ENCODE peak calls at places on chromosome 12, in four cellular contexts. I is fibroblast of pulmonary artery, Z is tibial nerve, M is mucosa of descending colon. Y is an unnamed sample.

GRCh38 chr12:2976581-2976996 is 17.4 kb downstream of the TEAD4 start:
- DNase-seq in M (no peak), Z (no peak), I (no peak), Y (no peak)

GRCh38 chr12:120737557-120738251 is 12.1 kb downstream of the ACADS start:
- DNase-seq in I (no peak), M (no peak), Z (no peak), Y (no peak)

GRCh38 chr12:5779401-5779800 is 165.7 kb downstream of the ANO2 start:
- DNase-seq in I (no peak), Z (no peak), M (no peak), Y (no peak)

GRCh38 chr12:51395283-51396230 is 4.4 kb upstream of the GALNT6 start:
- DNase-seq in Z (no peak), I (no peak), M (no peak), Y (no peak)

GRCh38 chr12:62700091-62700490 is 233.5 kb downstream of the MON2 start:
- DNase-seq in I (peak; percentile 34), M (no peak), Z (no peak), Y (no peak)

GRCh38 chr12:47744005-47744651 is 14.6 kb downstream of the RAPGEF3 start:
- DNase-seq in M (peak; percentile 88), Z (no peak), I (no peak), Y (no peak)

GRCh38 chr12:87813476-87814234 is 215.5 kb downstream of the C12orf50 start:
- DNase-seq in I (peak; percentile 54), Z (no peak), M (no peak), Y (no peak)

GRCh38 chr12:67422081-67422480 is 152.9 kb downstream of the CAND1 start:
- DNase-seq in M (no peak), I (no peak), Z (no peak), Y (no peak)

GRCh38 chr12:120290541-120291312 is 976 bp downstream of the RNU4-2 start:
- DNase-seq in I (no peak), M (peak; percentile 49), Z (no peak), Y (no peak)

GRCh38 chr12:101792046-101792931 is 38.5 kb downstream of the GNPTAB start:
- DNase-seq in I (no peak), Z (no peak), M (no peak), Y (no peak)

GRCh38 chr12:113260127-113260526 is 38.9 kb downstream of the TPCN1 start:
- DNase-seq in I (no peak), Z (no peak), M (no peak), Y (no peak)

GRCh38 chr12:92543359-92543758 is 159.4 kb upstream of the PLEKHG7 start:
- DNase-seq in I (no peak), M (peak; percentile 24), Z (no peak), Y (no peak)

GRCh38 chr12:59657266-59657665 is 61.4 kb downstream of the SLC16A7 start:
- DNase-seq in M (no peak), I (peak; percentile 25), Z (no peak), Y (peak; percentile 41)

GRCh38 chr12:109497675-109498074 is 20.2 kb downstream of the UBE3B start:
- DNase-seq in I (peak; percentile 11), M (no peak), Z (no peak), Y (no peak)

GRCh38 chr12:1692895-1693294 is 2.0 kb downstream of the ADIPOR2 start:
- DNase-seq in I (no peak), Z (no peak), M (no peak), Y (no peak)

GRCh38 chr12:30138483-30138882 is 354.7 kb upstream of the TMTC1 start:
- DNase-seq in Z (no peak), I (peak; percentile 36), M (no peak), Y (no peak)

GRCh38 chr12:13794706-13795105 is 186.7 kb downstream of the GRIN2B start:
- DNase-seq in Z (no peak), I (no peak), M (no peak), Y (no peak)

GRCh38 chr12:62677355-62677754 is 210.7 kb downstream of the MON2 start:
- DNase-seq in Z (no peak), M (no peak), I (no peak), Y (no peak)

GRCh38 chr12:8644345-8645248 is 18.0 kb downstream of the MFAP5 start:
- DNase-seq in M (no peak), Z (no peak), I (no peak), Y (no peak)

GRCh38 chr12:68416826-68417225 is 84.7 kb upstream of the MDM1 start:
- DNase-seq in I (no peak), Z (no peak), M (no peak), Y (no peak)

GRCh38 chr12:8867786-8868185 is 45.4 kb downstream of the A2ML1 start:
- DNase-seq in I (no peak), M (no peak), Z (no peak), Y (no peak)

GRCh38 chr12:49622501-49623141 is 740 bp upstream of the PRPF40B start:
- DNase-seq in I (no peak), M (peak; percentile 62), Z (no peak), Y (no peak)

GRCh38 chr12:50221228-50222008 is 54.2 kb upstream of the CERS5 start:
- DNase-seq in I (peak; percentile 90), Z (no peak), M (no peak), Y (no peak)

GRCh38 chr12:43835656-43836454 is at the start of gene TMEM117:
- DNase-seq in Z (peak; percentile 22), M (peak; percentile 82), I (peak; percentile 45), Y (no peak)

GRCh38 chr12:1914116-1914911 is 4.1 kb downstream of the CACNA2D4 start:
- DNase-seq in I (no peak), M (no peak), Z (no peak), Y (no peak)

GRCh38 chr12:19208456-19208855 is 78.9 kb downstream of the PLEKHA5 start:
- DNase-seq in Z (no peak), I (no peak), M (no peak), Y (no peak)

GRCh38 chr12:122747224-122748175 is 5.1 kb upstream of the DENR start:
- DNase-seq in M (no peak), Z (no peak), I (no peak), Y (no peak)

GRCh38 chr12:90299121-90299520 is 590.5 kb upstream of the ATP2B1 start:
- DNase-seq in Z (no peak), I (no peak), M (no peak), Y (no peak)

GRCh38 chr12:48978741-48979601 is 849 bp downstream of the WNT1 start:
- DNase-seq in Z (no peak), M (no peak), I (no peak), Y (no peak)

GRCh38 chr12:55685671-55686070 is 22.0 kb downstream of the ITGA7 start:
- DNase-seq in I (no peak), Z (no peak), M (no peak), Y (no peak)

GRCh38 chr12:71755146-71755892 is 656 bp downstream of the RAB21 start:
- DNase-seq in Z (no peak), M (no peak), I (peak; percentile 64), Y (no peak)

GRCh38 chr12:130752692-130753230 is 36.7 kb upstream of the RIMBP2 start:
- DNase-seq in M (no peak), Z (no peak), I (no peak), Y (no peak)

GRCh38 chr12:113252494-113252893 is 31.2 kb downstream of the TPCN1 start:
- DNase-seq in Z (no peak), I (no peak), M (peak; percentile 15), Y (no peak)

GRCh38 chr12:91920276-91920675 is 225.4 kb downstream of the BTG1 start:
- DNase-seq in M (no peak), Z (no peak), I (peak; percentile 41), Y (peak; percentile 46)

GRCh38 chr12:53159195-53159834 is 21.2 kb upstream of the ZNF740 start:
- DNase-seq in Z (peak; percentile 81), M (peak; percentile 89), I (peak; percentile 83), Y (peak; percentile 7)

GRCh38 chr12:66190519-66191406 is 1.7 kb downstream of the IRAK3 start:
- DNase-seq in M (no peak), Z (no peak), I (peak; percentile 37), Y (no peak)

GRCh38 chr12:16189849-16190248 is 87.6 kb downstream of the SLC15A5 start:
- DNase-seq in Z (no peak), M (no peak), I (peak; percentile 75), Y (no peak)

GRCh38 chr12:41242613-41243012 is 54.5 kb downstream of the PDZRN4 start:
- DNase-seq in M (no peak), I (no peak), Z (no peak), Y (no peak)

GRCh38 chr12:14272954-14273910 is 92.2 kb upstream of the ATF7IP start:
- DNase-seq in Z (no peak), M (no peak), I (no peak), Y (no peak)

DNA sequence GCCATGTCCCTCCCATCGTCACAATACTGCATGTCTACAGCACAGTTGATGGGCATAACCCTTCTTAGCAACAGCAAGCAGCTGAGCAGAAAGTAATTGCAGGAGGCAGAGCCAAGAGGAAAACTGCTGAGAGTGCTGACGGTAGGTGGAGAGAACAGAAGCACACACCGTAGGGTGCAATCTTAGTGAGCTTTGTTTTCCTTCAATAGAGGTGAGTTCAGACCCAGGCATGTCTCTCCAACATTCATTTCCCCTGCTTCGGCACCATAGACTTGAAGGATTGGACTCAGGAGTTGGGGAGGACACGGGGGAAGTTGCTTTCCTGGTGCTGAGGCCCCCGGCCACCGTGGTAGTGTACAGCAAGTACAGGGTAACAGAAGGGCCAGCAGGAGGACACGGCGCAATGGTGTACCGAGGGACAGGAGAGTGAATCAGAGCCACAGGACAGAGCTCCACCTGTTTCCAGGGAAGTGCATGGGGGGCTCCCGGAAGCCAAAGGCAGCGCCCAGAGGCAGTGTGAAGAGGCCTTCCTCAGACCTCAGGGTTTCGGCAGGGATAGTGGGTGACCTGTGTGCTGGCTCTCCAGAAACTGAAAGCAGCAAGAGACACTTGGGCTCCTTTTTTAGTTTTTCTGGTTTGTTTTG is 36.3 kb upstream of the SINHCAF start:
- DNase-seq in M (peak; percentile 61), Z (no peak), I (no peak), Y (no peak)
- H3K4me3 ChIP-seq in M (no peak overlapping the region), Z (no peak overlapping the region), I (no peak overlapping the region), Y (no peak overlapping the region)

GRCh38 chr12:57235012-57235727 is 5.7 kb downstream of the SHMT2 start:
- DNase-seq in I (peak; percentile 78), M (peak; percentile 37), Z (no peak), Y (no peak)
- TF ChIP-seq CTCF in I (peak; percentile 1), M (no peak), Z (no peak), Y (no peak)

DNA sequence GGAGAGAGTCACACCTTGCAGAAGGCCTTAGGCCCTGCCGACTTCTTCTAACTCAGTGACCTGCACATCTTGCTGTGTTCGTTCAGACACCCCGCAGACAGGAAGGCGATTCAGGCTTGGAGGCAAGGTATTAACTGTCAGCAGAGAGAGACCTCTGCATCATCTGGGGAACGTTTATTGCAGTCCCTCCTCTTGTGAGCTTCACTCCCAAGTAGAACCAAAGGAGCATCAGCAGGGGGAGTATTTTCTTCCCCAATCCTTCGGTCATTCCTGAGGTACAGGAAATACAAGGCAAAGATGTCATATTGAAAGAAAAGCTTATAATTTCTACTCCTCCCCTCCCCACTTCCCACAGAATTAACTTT is 217.9 kb downstream of the CRADD start:
- DNase-seq in M (no peak), Z (no peak), I (peak; percentile 56), Y (no peak)
- H3K4me3 ChIP-seq in M (no peak overlapping the region), Z (no peak overlapping the region), I (no peak overlapping the region), Y (no peak overlapping the region)

GRCh38 chr12:80636832-80637231 is 70.6 kb upstream of the MYF6 start:
- DNase-seq in I (no peak), Z (no peak), M (no peak), Y (no peak)

GRCh38 chr12:80627773-80628172 is 79.7 kb upstream of the MYF6 start:
- DNase-seq in I (peak; percentile 88), M (no peak), Z (no peak), Y (no peak)

GRCh38 chr12:80634903-80635302 is 72.5 kb upstream of the MYF6 start:
- DNase-seq in Z (no peak), I (no peak), M (no peak), Y (no peak)

GRCh38 chr12:80632835-80633234 is 74.6 kb upstream of the MYF6 start:
- DNase-seq in Z (no peak), I (no peak), M (no peak), Y (no peak)
- TF ChIP-seq CTCF in Z (no peak), I (peak; percentile 23), M (no peak), Y (peak; percentile 56)